ENCODE peak calls at places on chromosome 11, in eight cellular contexts. One of them, this sample, is unnamed.

GRCh38 chr11:68914761-68915160 is 11.1 kb downstream of the IGHMBP2 start:
- DNase-seq in activated naive CD8-positive, alpha-beta T cell treated with anti-CD3 and anti-CD28 coated beads, Interleukin-2, amount 10 ng/mL, durations not matched to agents 7 days and 5 days: no peak
- DNase-seq in NCI-H1092: no peak
- DNase-seq in NCI-H1105: no peak
- DNase-seq in nephron progenitor cell: no peak
- DNase-seq in KBM-7: no peak
- DNase-seq in stimulated activated CD8-positive, alpha-beta memory T cell treated with anti-CD3 and anti-CD28 coated beads, Interleukin-12 subunit alpha, Interleukin-12 subunit beta, amount 100 ng/mL, for 4 hours: no peak
- DNase-seq in astrocyte of the spinal cord: no peak
- DNase-seq in this sample: no peak

GRCh38 chr11:69642913-69643632 is 2.1 kb downstream of the CCND1 start:
- DNase-seq in activated naive CD8-positive, alpha-beta T cell treated with anti-CD3 and anti-CD28 coated beads, Interleukin-2, amount 10 ng/mL, durations not matched to agents 7 days and 5 days: peak
- DNase-seq in NCI-H1092: peak
- DNase-seq in NCI-H1105: peak
- DNase-seq in nephron progenitor cell: peak
- DNase-seq in KBM-7: peak
- DNase-seq in stimulated activated CD8-positive, alpha-beta memory T cell treated with anti-CD3 and anti-CD28 coated beads, Interleukin-12 subunit alpha, Interleukin-12 subunit beta, amount 100 ng/mL, for 4 hours: peak
- DNase-seq in astrocyte of the spinal cord: peak
- DNase-seq in this sample: peak

GRCh38 chr11:71252782-71253730 is 679 bp upstream of the SHANK2 start:
- DNase-seq in activated naive CD8-positive, alpha-beta T cell treated with anti-CD3 and anti-CD28 coated beads, Interleukin-2, amount 10 ng/mL, durations not matched to agents 7 days and 5 days: no peak
- DNase-seq in NCI-H1092: no peak
- DNase-seq in NCI-H1105: no peak
- DNase-seq in nephron progenitor cell: peak
- DNase-seq in KBM-7: no peak
- DNase-seq in stimulated activated CD8-positive, alpha-beta memory T cell treated with anti-CD3 and anti-CD28 coated beads, Interleukin-12 subunit alpha, Interleukin-12 subunit beta, amount 100 ng/mL, for 4 hours: no peak
- DNase-seq in astrocyte of the spinal cord: peak
- DNase-seq in this sample: no peak

GRCh38 chr11:65297026-65297667 is 17.5 kb upstream of the CDC42EP2 start:
- DNase-seq in activated naive CD8-positive, alpha-beta T cell treated with anti-CD3 and anti-CD28 coated beads, Interleukin-2, amount 10 ng/mL, durations not matched to agents 7 days and 5 days: no peak
- DNase-seq in NCI-H1092: no peak
- DNase-seq in NCI-H1105: no peak
- DNase-seq in nephron progenitor cell: no peak
- DNase-seq in KBM-7: no peak
- DNase-seq in stimulated activated CD8-positive, alpha-beta memory T cell treated with anti-CD3 and anti-CD28 coated beads, Interleukin-12 subunit alpha, Interleukin-12 subunit beta, amount 100 ng/mL, for 4 hours: no peak
- DNase-seq in astrocyte of the spinal cord: no peak
- DNase-seq in this sample: no peak

GRCh38 chr11:125404811-125405481 is 91.1 kb downstream of the FEZ1 start:
- DNase-seq in activated naive CD8-positive, alpha-beta T cell treated with anti-CD3 and anti-CD28 coated beads, Interleukin-2, amount 10 ng/mL, durations not matched to agents 7 days and 5 days: peak
- DNase-seq in NCI-H1092: peak
- DNase-seq in NCI-H1105: peak
- DNase-seq in nephron progenitor cell: peak
- DNase-seq in KBM-7: peak
- DNase-seq in stimulated activated CD8-positive, alpha-beta memory T cell treated with anti-CD3 and anti-CD28 coated beads, Interleukin-12 subunit alpha, Interleukin-12 subunit beta, amount 100 ng/mL, for 4 hours: peak
- DNase-seq in astrocyte of the spinal cord: peak
- DNase-seq in this sample: no peak

GRCh38 chr11:11988862-11989261 is 19.6 kb downstream of the DKK3 start:
- DNase-seq in activated naive CD8-positive, alpha-beta T cell treated with anti-CD3 and anti-CD28 coated beads, Interleukin-2, amount 10 ng/mL, durations not matched to agents 7 days and 5 days: no peak
- DNase-seq in NCI-H1092: no peak
- DNase-seq in NCI-H1105: no peak
- DNase-seq in nephron progenitor cell: no peak
- DNase-seq in KBM-7: no peak
- DNase-seq in stimulated activated CD8-positive, alpha-beta memory T cell treated with anti-CD3 and anti-CD28 coated beads, Interleukin-12 subunit alpha, Interleukin-12 subunit beta, amount 100 ng/mL, for 4 hours: no peak
- DNase-seq in astrocyte of the spinal cord: no peak
- DNase-seq in this sample: no peak

GRCh38 chr11:130639369-130639768 is 190.9 kb downstream of the ADAMTS15 start:
- DNase-seq in activated naive CD8-positive, alpha-beta T cell treated with anti-CD3 and anti-CD28 coated beads, Interleukin-2, amount 10 ng/mL, durations not matched to agents 7 days and 5 days: no peak
- DNase-seq in NCI-H1092: no peak
- DNase-seq in NCI-H1105: no peak
- DNase-seq in nephron progenitor cell: no peak
- DNase-seq in KBM-7: no peak
- DNase-seq in stimulated activated CD8-positive, alpha-beta memory T cell treated with anti-CD3 and anti-CD28 coated beads, Interleukin-12 subunit alpha, Interleukin-12 subunit beta, amount 100 ng/mL, for 4 hours: no peak
- DNase-seq in astrocyte of the spinal cord: no peak
- DNase-seq in this sample: no peak

GRCh38 chr11:93209476-93209875 is 11.7 kb upstream of the SLC36A4 start:
- DNase-seq in activated naive CD8-positive, alpha-beta T cell treated with anti-CD3 and anti-CD28 coated beads, Interleukin-2, amount 10 ng/mL, durations not matched to agents 7 days and 5 days: no peak
- DNase-seq in NCI-H1092: no peak
- DNase-seq in NCI-H1105: no peak
- DNase-seq in nephron progenitor cell: no peak
- DNase-seq in KBM-7: no peak
- DNase-seq in stimulated activated CD8-positive, alpha-beta memory T cell treated with anti-CD3 and anti-CD28 coated beads, Interleukin-12 subunit alpha, Interleukin-12 subunit beta, amount 100 ng/mL, for 4 hours: no peak
- DNase-seq in astrocyte of the spinal cord: no peak
- DNase-seq in this sample: no peak

GRCh38 chr11:76380161-76380976 is 563 bp downstream of the THAP12 start:
- DNase-seq in activated naive CD8-positive, alpha-beta T cell treated with anti-CD3 and anti-CD28 coated beads, Interleukin-2, amount 10 ng/mL, durations not matched to agents 7 days and 5 days: peak
- DNase-seq in NCI-H1092: no peak
- DNase-seq in NCI-H1105: no peak
- DNase-seq in nephron progenitor cell: no peak
- DNase-seq in KBM-7: peak
- DNase-seq in stimulated activated CD8-positive, alpha-beta memory T cell treated with anti-CD3 and anti-CD28 coated beads, Interleukin-12 subunit alpha, Interleukin-12 subunit beta, amount 100 ng/mL, for 4 hours: peak
- DNase-seq in astrocyte of the spinal cord: peak
- DNase-seq in this sample: no peak

GRCh38 chr11:92611157-92611556 is 358.3 kb upstream of the MTNR1B start:
- DNase-seq in activated naive CD8-positive, alpha-beta T cell treated with anti-CD3 and anti-CD28 coated beads, Interleukin-2, amount 10 ng/mL, durations not matched to agents 7 days and 5 days: no peak
- DNase-seq in NCI-H1092: no peak
- DNase-seq in NCI-H1105: no peak
- DNase-seq in nephron progenitor cell: no peak
- DNase-seq in KBM-7: no peak
- DNase-seq in stimulated activated CD8-positive, alpha-beta memory T cell treated with anti-CD3 and anti-CD28 coated beads, Interleukin-12 subunit alpha, Interleukin-12 subunit beta, amount 100 ng/mL, for 4 hours: no peak
- DNase-seq in astrocyte of the spinal cord: no peak
- DNase-seq in this sample: no peak

GRCh38 chr11:35623708-35624168 is 5.5 kb downstream of the FJX1 start:
- DNase-seq in activated naive CD8-positive, alpha-beta T cell treated with anti-CD3 and anti-CD28 coated beads, Interleukin-2, amount 10 ng/mL, durations not matched to agents 7 days and 5 days: no peak
- DNase-seq in NCI-H1092: no peak
- DNase-seq in NCI-H1105: no peak
- DNase-seq in nephron progenitor cell: no peak
- DNase-seq in KBM-7: peak
- DNase-seq in stimulated activated CD8-positive, alpha-beta memory T cell treated with anti-CD3 and anti-CD28 coated beads, Interleukin-12 subunit alpha, Interleukin-12 subunit beta, amount 100 ng/mL, for 4 hours: no peak
- DNase-seq in astrocyte of the spinal cord: peak
- DNase-seq in this sample: peak

GRCh38 chr11:65540290-65541092 is 15.6 kb downstream of the SCYL1 start:
- DNase-seq in activated naive CD8-positive, alpha-beta T cell treated with anti-CD3 and anti-CD28 coated beads, Interleukin-2, amount 10 ng/mL, durations not matched to agents 7 days and 5 days: peak
- DNase-seq in NCI-H1092: peak
- DNase-seq in NCI-H1105: peak
- DNase-seq in nephron progenitor cell: peak
- DNase-seq in KBM-7: peak
- DNase-seq in stimulated activated CD8-positive, alpha-beta memory T cell treated with anti-CD3 and anti-CD28 coated beads, Interleukin-12 subunit alpha, Interleukin-12 subunit beta, amount 100 ng/mL, for 4 hours: peak
- DNase-seq in astrocyte of the spinal cord: peak
- DNase-seq in this sample: peak

GRCh38 chr11:73315288-73316020 is 7.4 kb downstream of the ARHGEF17 start:
- DNase-seq in activated naive CD8-positive, alpha-beta T cell treated with anti-CD3 and anti-CD28 coated beads, Interleukin-2, amount 10 ng/mL, durations not matched to agents 7 days and 5 days: no peak
- DNase-seq in NCI-H1092: no peak
- DNase-seq in NCI-H1105: no peak
- DNase-seq in nephron progenitor cell: no peak
- DNase-seq in KBM-7: no peak
- DNase-seq in stimulated activated CD8-positive, alpha-beta memory T cell treated with anti-CD3 and anti-CD28 coated beads, Interleukin-12 subunit alpha, Interleukin-12 subunit beta, amount 100 ng/mL, for 4 hours: no peak
- DNase-seq in astrocyte of the spinal cord: no peak
- DNase-seq in this sample: no peak

GRCh38 chr11:62601114-62601363 is 626 bp downstream of the MTA2 start:
- DNase-seq in activated naive CD8-positive, alpha-beta T cell treated with anti-CD3 and anti-CD28 coated beads, Interleukin-2, amount 10 ng/mL, durations not matched to agents 7 days and 5 days: no peak
- DNase-seq in NCI-H1092: no peak
- DNase-seq in NCI-H1105: no peak
- DNase-seq in nephron progenitor cell: no peak
- DNase-seq in KBM-7: no peak
- DNase-seq in stimulated activated CD8-positive, alpha-beta memory T cell treated with anti-CD3 and anti-CD28 coated beads, Interleukin-12 subunit alpha, Interleukin-12 subunit beta, amount 100 ng/mL, for 4 hours: no peak
- DNase-seq in astrocyte of the spinal cord: no peak
- DNase-seq in this sample: no peak

GRCh38 chr11:35218956-35219355 is 80.0 kb downstream of the CD44 start:
- DNase-seq in activated naive CD8-positive, alpha-beta T cell treated with anti-CD3 and anti-CD28 coated beads, Interleukin-2, amount 10 ng/mL, durations not matched to agents 7 days and 5 days: no peak
- DNase-seq in NCI-H1092: no peak
- DNase-seq in NCI-H1105: no peak
- DNase-seq in nephron progenitor cell: no peak
- DNase-seq in KBM-7: no peak
- DNase-seq in stimulated activated CD8-positive, alpha-beta memory T cell treated with anti-CD3 and anti-CD28 coated beads, Interleukin-12 subunit alpha, Interleukin-12 subunit beta, amount 100 ng/mL, for 4 hours: no peak
- DNase-seq in astrocyte of the spinal cord: peak
- DNase-seq in this sample: no peak

GRCh38 chr11:87290304-87290922 is 252.7 kb downstream of the TMEM135 start:
- DNase-seq in activated naive CD8-positive, alpha-beta T cell treated with anti-CD3 and anti-CD28 coated beads, Interleukin-2, amount 10 ng/mL, durations not matched to agents 7 days and 5 days: no peak
- DNase-seq in NCI-H1092: peak
- DNase-seq in NCI-H1105: peak
- DNase-seq in nephron progenitor cell: peak
- DNase-seq in KBM-7: peak
- DNase-seq in stimulated activated CD8-positive, alpha-beta memory T cell treated with anti-CD3 and anti-CD28 coated beads, Interleukin-12 subunit alpha, Interleukin-12 subunit beta, amount 100 ng/mL, for 4 hours: no peak
- DNase-seq in astrocyte of the spinal cord: peak
- DNase-seq in this sample: peak

GRCh38 chr11:95398437-95399112 is 167.6 kb upstream of the SESN3 start:
- DNase-seq in activated naive CD8-positive, alpha-beta T cell treated with anti-CD3 and anti-CD28 coated beads, Interleukin-2, amount 10 ng/mL, durations not matched to agents 7 days and 5 days: no peak
- DNase-seq in NCI-H1092: no peak
- DNase-seq in NCI-H1105: no peak
- DNase-seq in nephron progenitor cell: no peak
- DNase-seq in KBM-7: no peak
- DNase-seq in stimulated activated CD8-positive, alpha-beta memory T cell treated with anti-CD3 and anti-CD28 coated beads, Interleukin-12 subunit alpha, Interleukin-12 subunit beta, amount 100 ng/mL, for 4 hours: no peak
- DNase-seq in astrocyte of the spinal cord: peak
- DNase-seq in this sample: no peak

GRCh38 chr11:1082346-1082727 is 7.7 kb downstream of the MUC2 start:
- DNase-seq in activated naive CD8-positive, alpha-beta T cell treated with anti-CD3 and anti-CD28 coated beads, Interleukin-2, amount 10 ng/mL, durations not matched to agents 7 days and 5 days: peak
- DNase-seq in NCI-H1092: no peak
- DNase-seq in NCI-H1105: no peak
- DNase-seq in nephron progenitor cell: no peak
- DNase-seq in KBM-7: no peak
- DNase-seq in stimulated activated CD8-positive, alpha-beta memory T cell treated with anti-CD3 and anti-CD28 coated beads, Interleukin-12 subunit alpha, Interleukin-12 subunit beta, amount 100 ng/mL, for 4 hours: no peak
- DNase-seq in astrocyte of the spinal cord: no peak
- DNase-seq in this sample: no peak

GRCh38 chr11:68026391-68027105 is 3.9 kb upstream of the NDUFS8 start:
- DNase-seq in activated naive CD8-positive, alpha-beta T cell treated with anti-CD3 and anti-CD28 coated beads, Interleukin-2, amount 10 ng/mL, durations not matched to agents 7 days and 5 days: no peak
- DNase-seq in NCI-H1092: no peak
- DNase-seq in NCI-H1105: no peak
- DNase-seq in nephron progenitor cell: no peak
- DNase-seq in KBM-7: no peak
- DNase-seq in stimulated activated CD8-positive, alpha-beta memory T cell treated with anti-CD3 and anti-CD28 coated beads, Interleukin-12 subunit alpha, Interleukin-12 subunit beta, amount 100 ng/mL, for 4 hours: no peak
- DNase-seq in astrocyte of the spinal cord: no peak
- DNase-seq in this sample: no peak

GRCh38 chr11:122048401-122048800 is 67.6 kb downstream of the BLID start:
- DNase-seq in activated naive CD8-positive, alpha-beta T cell treated with anti-CD3 and anti-CD28 coated beads, Interleukin-2, amount 10 ng/mL, durations not matched to agents 7 days and 5 days: no peak
- DNase-seq in NCI-H1092: no peak
- DNase-seq in NCI-H1105: no peak
- DNase-seq in nephron progenitor cell: no peak
- DNase-seq in KBM-7: no peak
- DNase-seq in stimulated activated CD8-positive, alpha-beta memory T cell treated with anti-CD3 and anti-CD28 coated beads, Interleukin-12 subunit alpha, Interleukin-12 subunit beta, amount 100 ng/mL, for 4 hours: no peak
- DNase-seq in astrocyte of the spinal cord: no peak
- DNase-seq in this sample: no peak

GRCh38 chr11:2444301-2445106 is at the start of the genes KCNQ1 and TRPM5:
- DNase-seq in activated naive CD8-positive, alpha-beta T cell treated with anti-CD3 and anti-CD28 coated beads, Interleukin-2, amount 10 ng/mL, durations not matched to agents 7 days and 5 days: peak
- DNase-seq in NCI-H1092: peak
- DNase-seq in NCI-H1105: peak
- DNase-seq in nephron progenitor cell: peak
- DNase-seq in KBM-7: no peak
- DNase-seq in stimulated activated CD8-positive, alpha-beta memory T cell treated with anti-CD3 and anti-CD28 coated beads, Interleukin-12 subunit alpha, Interleukin-12 subunit beta, amount 100 ng/mL, for 4 hours: peak
- DNase-seq in astrocyte of the spinal cord: no peak
- DNase-seq in this sample: no peak

This sample was measured in NCI-H446 treated with DMSO at 0.1 percent for 48 hours.